ENCODE peak calls at places on chromosomes 2 and 18, in six cellular contexts. V is SJSA1, M is ovary, Y is cardiac muscle cell, N is HepG2, I is heart right ventricle. R is an unnamed sample. For H3K4me1 and H3K27me3, the result is how much of the 10 kb centered on the place peaks cover.

GRCh38 chr2:163697429-163697828 is 38.4 kb downstream of the FIGN start:
- DNase-seq in M (no peak), I (no peak), N (no peak), V (no peak), Y (no peak), R (no peak)

GRCh38 chr18:37716106-37716708 is 150.6 kb upstream of the CELF4 start:
- DNase-seq in V (no peak), M (no peak), I (no peak), N (no peak), Y (no peak), R (no peak)

GRCh38 chr18:31162825-31163435 is at the start of gene DSC1:
- DNase-seq in M (no peak), N (no peak), I (no peak), V (no peak), Y (no peak), R (no peak)

GRCh38 chr2:223314831-223315230 is 262.8 kb downstream of the KCNE4 start:
- DNase-seq in I (no peak), N (no peak), Y (no peak), M (no peak), V (no peak), R (no peak)

GRCh38 chr2:129741165-129741564 is 238.3 kb upstream of the RAB6C start:
- DNase-seq in N (no peak), I (no peak), V (no peak), Y (no peak), M (no peak), R (no peak)

GRCh38 chr2:240785424-240786335 is 34.3 kb downstream of the KIF1A start:
- DNase-seq in I (no peak), V (no peak), Y (no peak), M (peak), N (no peak), R (no peak)

GRCh38 chr2:86809481-86810121 is 18.9 kb upstream of the CD8A start:
- DNase-seq in N (no peak), M (no peak), I (no peak), Y (no peak), V (no peak), R (peak)

GRCh38 chr18:77067315-77068061 is 65.1 kb downstream of the MBP start:
- DNase-seq in V (peak), Y (no peak), N (peak), I (peak), M (peak), R (peak)

GRCh38 chr2:1854747-1855146 is 110.4 kb upstream of the PXDN start:
- DNase-seq in I (peak), M (no peak), Y (peak), N (no peak), V (peak), R (no peak)

GRCh38 chr18:7281579-7281978 is 50.7 kb downstream of the LRRC30 start:
- DNase-seq in Y (no peak), V (no peak), I (no peak), M (no peak), N (no peak), R (no peak)

GRCh38 chr18:49685231-49685942 is 123.5 kb downstream of the LIPG start:
- DNase-seq in V (peak), I (no peak), M (no peak), N (no peak), Y (no peak), R (no peak)

GRCh38 chr2:42840141-42840540 is 47.8 kb upstream of the HAAO start:
- DNase-seq in Y (no peak), I (no peak), N (no peak), M (peak), V (no peak), R (no peak)

GRCh38 chr2:171432969-171433762 is 624 bp downstream of the METTL8 start:
- DNase-seq in N (peak), V (no peak), Y (peak), I (no peak), M (no peak), R (peak)

GRCh38 chr2:187966924-187967323 is 324.8 kb upstream of the GULP1 start:
- DNase-seq in V (no peak), Y (no peak), I (no peak), N (no peak), M (no peak), R (no peak)

GRCh38 chr2:40451926-40452605 is at the start of gene SLC8A1:
- DNase-seq in Y (peak), M (peak), V (peak), N (no peak), I (no peak), R (no peak)

GRCh38 chr2:100124746-100125145 is 17.6 kb downstream of the AFF3 start:
- DNase-seq in N (no peak), I (no peak), V (no peak), M (no peak), Y (no peak), R (no peak)

GRCh38 chr2:95057535-95058453 is 32.3 kb downstream of the MAL start:
- DNase-seq in N (peak), Y (no peak), I (no peak), M (no peak), V (no peak), R (no peak)

GRCh38 chr2:235390108-235390815 is 103.6 kb upstream of the AGAP1 start:
- DNase-seq in M (no peak), I (no peak), Y (no peak), V (peak), N (no peak), R (peak)

GRCh38 chr2:235347691-235348090 is 146.2 kb upstream of the AGAP1 start:
- DNase-seq in Y (no peak), I (no peak), V (peak), N (no peak), M (no peak), R (no peak)

GRCh38 chr18:58334061-58334460 is 290.0 kb downstream of the NEDD4L start:
- DNase-seq in I (no peak), Y (no peak), V (no peak), M (no peak), N (no peak), R (no peak)

GRCh38 chr18:75010260-75010659 is 198.7 kb downstream of the PTGR3 start:
- DNase-seq in Y (no peak), V (no peak), I (no peak), N (no peak), M (no peak), R (no peak)

GRCh38 chr18:21117385-21118135 is 5.9 kb upstream of the ROCK1 start:
- DNase-seq in V (peak), N (no peak), I (no peak), Y (no peak), M (no peak), R (no peak)
- H3K27ac ChIP-seq in V (peak), N (no peak), I (peak), Y (no peak), M (no peak), R (no peak)

GRCh38 chr2:159936471-159936870 is 125.9 kb downstream of the PLA2R1 start:
- DNase-seq in Y (no peak), V (no peak), I (no peak), N (no peak), M (no peak), R (no peak)
- H3K4me1 ChIP-seq in Y (under half), V (under half), I (under half), N (under half), M (under half), R (under half)

GRCh38 chr18:50793641-50794565 is 25.9 kb downstream of the MRO start:
- DNase-seq in Y (no peak), V (no peak), I (no peak), M (no peak), N (no peak), R (no peak)

GRCh38 chr18:50792885-50793284 is 26.9 kb downstream of the MRO start:
- DNase-seq in I (no peak), M (no peak), Y (no peak), V (no peak), N (no peak), R (no peak)

GRCh38 chr18:50788284-50788683 is 31.5 kb downstream of the MRO start:
- DNase-seq in Y (no peak), V (no peak), M (no peak), I (no peak), N (no peak), R (no peak)

GRCh38 chr18:50790956-50791355 is 28.9 kb downstream of the MRO start:
- DNase-seq in Y (no peak), N (no peak), I (no peak), M (no peak), V (no peak), R (no peak)

GRCh38 chr18:50791599-50792438 is 28.0 kb downstream of the MRO start:
- DNase-seq in N (no peak), I (no peak), Y (no peak), V (no peak), M (no peak), R (no peak)
- H3K27me3 ChIP-seq in N (under half), I (under half), Y (under half), V (under half), M (under half), R (under half)

GRCh38 chr2:167334343-167334742 is 446.1 kb downstream of the XIRP2 start:
- DNase-seq in I (no peak), N (no peak), M (no peak), V (no peak), Y (no peak), R (no peak)

GRCh38 chr2:167331636-167332232 is 443.5 kb downstream of the XIRP2 start:
- DNase-seq in V (no peak), M (no peak), I (no peak), Y (peak), N (peak), R (no peak)

GRCh38 chr2:167335627-167336026 is 447.3 kb downstream of the XIRP2 start:
- DNase-seq in Y (no peak), V (no peak), M (no peak), N (no peak), I (no peak), R (no peak)

GRCh38 chr2:167333245-167333644 is 445.0 kb downstream of the XIRP2 start:
- DNase-seq in V (no peak), Y (peak), I (no peak), M (no peak), N (no peak), R (no peak)

GRCh38 chr2:167332358-167332757 is 444.1 kb downstream of the XIRP2 start:
- DNase-seq in M (no peak), V (no peak), Y (no peak), N (no peak), I (no peak), R (no peak)
- H3K27ac ChIP-seq in M (no peak), V (no peak), Y (peak), N (no peak), I (no peak), R (no peak)

GRCh38 chr18:8617907-8618306 is 8.7 kb downstream of the RAB12 start:
- DNase-seq in Y (no peak), M (no peak), I (no peak), V (no peak), N (no peak), R (no peak)

GRCh38 chr18:8616026-8616401 is 6.8 kb downstream of the RAB12 start:
- DNase-seq in I (no peak), V (no peak), M (no peak), N (peak), Y (no peak), R (no peak)

GRCh38 chr18:8611916-8612576 is 2.8 kb downstream of the RAB12 start:
- DNase-seq in V (no peak), N (no peak), Y (no peak), M (no peak), I (no peak), R (no peak)

GRCh38 chr18:8614875-8615274 is 5.6 kb downstream of the RAB12 start:
- DNase-seq in M (no peak), V (no peak), I (no peak), Y (no peak), N (no peak), R (no peak)

GRCh38 chr18:8615397-8616025 is 6.3 kb downstream of the RAB12 start:
- DNase-seq in M (peak), Y (no peak), V (peak), I (peak), N (peak), R (no peak)
- H3K4me1 ChIP-seq in M (under half), Y (under half), V (under half), I (under half), N (half or more), R (under half)

DNA sequence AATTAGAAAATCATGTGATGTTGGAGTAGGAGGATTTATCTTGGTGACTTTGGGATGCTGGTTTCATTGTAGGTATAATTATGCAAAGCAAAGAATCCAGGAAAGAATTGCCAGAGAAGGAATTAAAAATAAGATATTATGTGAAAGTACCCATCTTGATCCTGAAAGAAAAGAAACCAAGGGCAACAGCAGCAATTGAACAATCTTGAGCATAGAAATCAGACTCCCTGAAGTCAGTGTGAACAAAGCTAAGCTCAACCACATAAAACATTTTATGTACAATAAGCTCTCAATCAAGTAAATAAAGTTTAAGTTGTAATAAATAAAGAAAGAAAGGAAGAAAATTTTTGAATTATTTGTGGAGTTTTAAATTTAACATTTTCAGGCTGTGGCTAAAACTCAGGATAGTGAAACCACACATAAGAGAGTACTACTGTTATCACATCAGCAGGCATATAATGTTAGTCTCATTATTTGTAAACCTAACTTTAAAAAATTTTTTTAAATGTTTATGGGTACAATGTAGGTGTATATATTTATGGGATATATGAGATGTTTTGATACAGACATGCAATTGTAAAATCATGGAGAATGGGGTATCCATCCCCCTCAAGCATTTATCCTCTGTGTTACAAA is 32.8 kb upstream of the GPR55 start:
- DNase-seq in N (no peak), V (no peak), I (no peak), M (no peak), Y (no peak), R (peak)
- H3K27me3 ChIP-seq in N (under half), V (under half), I (under half), M (under half), Y (under half), R (under half)

GRCh38 chr2:11343344-11343625 is 1.2 kb downstream of the ROCK2 start:
- DNase-seq in Y (no peak), N (no peak), M (no peak), V (no peak), I (no peak), R (no peak)

GRCh38 chr2:11340717-11341116 is 3.7 kb downstream of the ROCK2 start:
- DNase-seq in I (no peak), N (no peak), Y (no peak), V (no peak), M (no peak), R (no peak)

GRCh38 chr2:11344342-11344955 is at the start of gene ROCK2:
- DNase-seq in V (no peak), Y (peak), N (peak), I (peak), M (peak), R (peak)

GRCh38 chr2:11343626-11344341 is 652 bp downstream of the ROCK2 start:
- DNase-seq in V (peak), M (peak), Y (peak), N (peak), I (peak), R (peak)

GRCh38 chr2:11342561-11343343 is 1.7 kb downstream of the ROCK2 start:
- DNase-seq in Y (peak), V (peak), M (peak), N (peak), I (no peak), R (no peak)
- H3K27ac ChIP-seq in Y (peak), V (peak), M (peak), N (peak), I (peak), R (no peak)